ENCODE peak calls at places on chromosomes 5 and 9, in eight cellular contexts. P, D, Z, E, M, U, O and L are unnamed samples.

GRCh38 chr5:170627271-170627670 is 123.5 kb downstream of the KCNIP1 start:
- DNase-seq in D (no peak), E (no peak), O (no peak), M (no peak), P (no peak), U (no peak), Z (no peak), L (no peak)

GRCh38 chr5:133149333-133149732 is 97.5 kb downstream of the HSPA4 start:
- DNase-seq in O (no peak), D (no peak), P (no peak), Z (no peak), M (no peak), E (no peak), U (no peak), L (no peak)

GRCh38 chr5:54691644-54692043 is 174.1 kb downstream of the SNX18 start:
- DNase-seq in D (no peak), P (no peak), Z (no peak), O (no peak), E (no peak), M (no peak), U (no peak), L (no peak)

GRCh38 chr9:127586537-127586936 is 25.5 kb upstream of the STXBP1 start:
- DNase-seq in P (peak; percentile 55), U (peak; percentile 78), Z (peak; percentile 81), O (no peak), M (peak; percentile 56), D (peak; percentile 80), E (peak; percentile 75), L (peak; percentile 86)

GRCh38 chr9:98037362-98037761 is 19.2 kb upstream of the NANS start:
- DNase-seq in Z (no peak), E (no peak), O (no peak), M (no peak), P (no peak), U (no peak), D (peak; percentile 51), L (no peak)

GRCh38 chr5:33524476-33524875 is 83.7 kb downstream of the TARS1 start:
- DNase-seq in M (no peak), P (no peak), Z (no peak), D (peak; percentile 23), E (peak; percentile 57), U (no peak), O (no peak), L (no peak)

GRCh38 chr9:131227112-131228058 is 48.9 kb downstream of the FAM78A start:
- DNase-seq in E (no peak), P (no peak), Z (no peak), O (no peak), D (no peak), U (no peak), M (no peak), L (no peak)

GRCh38 chr5:142152383-142152730 is 43.8 kb downstream of the NDFIP1 start:
- DNase-seq in P (no peak), M (no peak), D (no peak), E (peak; percentile 51), U (no peak), Z (no peak), O (no peak), L (no peak)

GRCh38 chr5:68148096-68148495 is 67.5 kb upstream of the PIK3R1 start:
- DNase-seq in E (no peak), O (no peak), M (no peak), Z (no peak), U (no peak), P (no peak), D (no peak), L (no peak)

GRCh38 chr5:34007116-34007674 is 655 bp downstream of the AMACR start:
- DNase-seq in P (no peak), D (peak; percentile 22), M (no peak), O (no peak), Z (no peak), U (peak; percentile 34), E (no peak), L (peak; percentile 37)

GRCh38 chr5:97365918-97366317 is 182.9 kb upstream of the RIOK2 start:
- DNase-seq in Z (no peak), M (no peak), U (no peak), O (no peak), P (no peak), E (no peak), D (no peak), L (no peak)

GRCh38 chr9:99732715-99733114 is 89.0 kb upstream of the NR4A3 start:
- DNase-seq in U (no peak), E (peak; percentile 51), P (no peak), D (no peak), M (no peak), Z (no peak), O (no peak), L (no peak)

GRCh38 chr5:172444626-172445365 is 9.5 kb downstream of the SH3PXD2B start:
- DNase-seq in M (no peak), O (no peak), U (no peak), D (no peak), Z (no peak), P (no peak), E (no peak), L (no peak)

GRCh38 chr5:128869970-128870747 is 95.1 kb upstream of the SLC27A6 start:
- DNase-seq in M (no peak), Z (no peak), U (no peak), P (no peak), E (no peak), O (no peak), D (no peak), L (no peak)

GRCh38 chr5:83374547-83374946 is 97.0 kb upstream of the VCAN start:
- DNase-seq in Z (no peak), U (no peak), O (no peak), E (peak; percentile 86), M (no peak), D (no peak), P (no peak), L (no peak)

GRCh38 chr9:110156416-110156815 is 51.5 kb downstream of the C9orf152 start:
- DNase-seq in P (no peak), D (no peak), Z (no peak), E (no peak), M (no peak), U (no peak), O (no peak), L (no peak)

GRCh38 chr9:83154821-83155220 is 91.9 kb upstream of the RASEF start:
- DNase-seq in M (no peak), Z (no peak), P (no peak), O (no peak), U (no peak), D (peak; percentile 12), E (no peak), L (no peak)

GRCh38 chr9:89277454-89277853 is 33.5 kb upstream of the CKS2 start:
- DNase-seq in O (no peak), M (no peak), P (no peak), Z (no peak), D (no peak), U (no peak), E (peak; percentile 26), L (no peak)

GRCh38 chr5:132528866-132529634 is 14.3 kb downstream of the IL5 start:
- DNase-seq in M (no peak), U (peak; percentile 61), D (no peak), Z (no peak), O (no peak), E (no peak), P (no peak), L (no peak)

GRCh38 chr5:123700624-123701023 is 188.6 kb downstream of the CSNK1G3 start:
- DNase-seq in D (peak; percentile 96), P (no peak), U (no peak), Z (no peak), O (no peak), E (peak; percentile 98), M (no peak), L (no peak)

GRCh38 chr9:91178281-91179236 is 183.2 kb downstream of the AUH start:
- DNase-seq in Z (no peak), P (no peak), D (no peak), M (no peak), O (no peak), U (no peak), E (no peak), L (no peak)

GRCh38 chr9:17528859-17529258 is 50.0 kb upstream of the SH3GL2 start:
- DNase-seq in O (no peak), Z (no peak), M (no peak), D (peak; percentile 10), U (peak; percentile 5), E (peak; percentile 7), P (no peak), L (peak; percentile 51)